ENCODE peak calls at places on chromosomes 7 and 10, in four cellular contexts. M, N, P and O are unnamed samples.

GRCh38 chr7:142463401-142463850 is 205.6 kb upstream of the PRSS58 start:
- DNase-seq in M (no peak), N (no peak), P (no peak), O (no peak)

GRCh38 chr7:156456503-156457115 is 184.0 kb upstream of the RNF32 start:
- DNase-seq in M (peak), N (no peak), P (no peak), O (no peak)

GRCh38 chr10:87734987-87735827 is 75.5 kb downstream of the PAPSS2 start:
- DNase-seq in M (peak), P (no peak), N (peak), O (peak)

GRCh38 chr7:131555565-131556054 is 818 bp downstream of the PODXL start:
- DNase-seq in M (no peak), P (no peak), N (no peak), O (no peak)

GRCh38 chr7:518630-519428 is 817 bp downstream of the PDGFA start:
- DNase-seq in N (peak), P (no peak), M (no peak), O (peak)

GRCh38 chr7:99648843-99649242 is 31.0 kb downstream of the CYP3A5 start:
- DNase-seq in P (no peak), N (no peak), M (no peak), O (no peak)

GRCh38 chr7:127819975-127820778 is 168.2 kb downstream of the SND1 start:
- DNase-seq in P (peak), M (peak), N (peak), O (no peak)

GRCh38 chr10:72124984-72125383 is 36.6 kb upstream of the SPOCK2 start:
- DNase-seq in P (no peak), M (no peak), N (no peak), O (no peak)

GRCh38 chr10:92124524-92125168 is 166.2 kb downstream of the CPEB3 start:
- DNase-seq in P (no peak), N (no peak), M (peak), O (no peak)

GRCh38 chr10:114026189-114027040 is 17.3 kb upstream of the ADRB1 start:
- DNase-seq in P (peak), M (peak), N (no peak), O (peak)

GRCh38 chr10:125102821-125103220 is 57.5 kb downstream of the CTBP2 start:
- DNase-seq in N (no peak), M (no peak), P (no peak), O (no peak)

GRCh38 chr7:43869898-43870240 is 552 bp upstream of the MRPS24 start:
- DNase-seq in M (no peak), P (no peak), N (peak), O (peak)

GRCh38 chr7:152527610-152528032 is 91.8 kb upstream of the KMT2C start:
- DNase-seq in P (no peak), N (no peak), M (no peak), O (no peak)

GRCh38 chr10:96047004-96047649 is 3.7 kb downstream of the CCNJ start:
- DNase-seq in N (no peak), M (peak), P (no peak), O (no peak)

GRCh38 chr7:96034940-96035727 is 262.8 kb downstream of the DYNC1I1 start:
- DNase-seq in P (no peak), M (no peak), N (no peak), O (no peak)

GRCh38 chr10:75617485-75618155 is 186.2 kb downstream of the LRMDA start:
- DNase-seq in N (no peak), P (no peak), M (no peak), O (no peak)

GRCh38 chr10:123309740-123310139 is 155.5 kb downstream of the BUB3 start:
- DNase-seq in M (no peak), P (no peak), N (no peak), O (no peak)

GRCh38 chr10:8079126-8079525 is 24.6 kb downstream of the GATA3 start:
- DNase-seq in P (no peak), M (no peak), N (no peak), O (no peak)

GRCh38 chr10:82211331-82211730 is 336.3 kb downstream of the NRG3 start:
- DNase-seq in N (no peak), M (no peak), P (no peak), O (no peak)

GRCh38 chr10:60426425-60426824 is 36.8 kb upstream of the ANK3 start:
- DNase-seq in M (peak), N (no peak), P (no peak), O (peak)

GRCh38 chr7:22561895-22562593 is 62.1 kb upstream of the STEAP1B start:
- DNase-seq in M (no peak), P (no peak), N (peak), O (peak)

GRCh38 chr7:127702253-127702652 is 50.3 kb downstream of the SND1 start:
- DNase-seq in M (peak), P (no peak), N (no peak), O (no peak)

GRCh38 chr10:689433-690226 is at the start of gene DIP2C:
- DNase-seq in M (peak), P (no peak), N (no peak), O (peak)
- TF ChIP-seq CHD4 in M (no peak), P (no peak), N (no peak), O (no peak)

DNA sequence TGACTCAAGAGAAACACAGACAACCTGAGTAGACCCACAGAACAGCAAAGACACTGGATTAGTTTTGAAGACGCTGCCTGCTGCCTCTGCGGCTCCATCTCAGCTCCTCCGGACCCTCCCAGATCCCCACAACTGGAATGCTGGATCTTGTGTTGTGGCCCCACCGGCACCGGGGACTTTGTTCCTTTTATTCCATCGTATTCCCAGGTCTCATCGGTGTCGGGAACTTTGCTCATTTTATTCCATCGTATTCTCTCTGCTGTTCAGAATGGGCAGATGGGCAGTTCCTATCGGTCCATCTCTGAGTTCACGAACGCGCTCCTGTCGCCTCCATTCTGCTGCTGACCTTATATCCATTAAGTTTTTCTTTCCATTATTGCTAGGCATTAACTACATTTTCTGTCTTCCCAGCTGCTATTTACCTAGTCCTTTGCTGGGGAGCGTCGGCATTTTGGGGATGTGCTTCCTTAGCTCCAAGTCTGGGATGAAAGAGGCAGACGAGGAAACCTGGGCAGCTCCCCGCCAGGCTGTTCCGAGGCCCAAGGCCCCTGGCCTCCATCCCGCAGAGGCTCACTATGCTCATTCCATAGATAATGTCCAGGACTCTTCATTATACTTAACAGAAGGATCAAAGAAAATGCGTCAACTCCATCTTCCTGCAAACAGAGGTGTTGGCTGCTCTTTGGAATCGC is 192.4 kb downstream of the MAD1L1 start:
- DNase-seq in M (no peak), P (no peak), N (no peak), O (no peak)
- TF ChIP-seq CHD4 in M (no peak), P (no peak), N (no peak), O (no peak)

GRCh38 chr10:33553951-33554571 is 219.6 kb upstream of the NRP1 start:
- DNase-seq in P (no peak), N (no peak), M (no peak), O (no peak)

GRCh38 chr10:33556103-33556502 is 221.6 kb upstream of the NRP1 start:
- DNase-seq in M (no peak), N (no peak), P (no peak), O (no peak)

GRCh38 chr10:33556581-33556980 is 222.1 kb upstream of the NRP1 start:
- DNase-seq in N (no peak), M (no peak), P (no peak), O (no peak)

GRCh38 chr10:33557313-33557712 is 222.8 kb upstream of the NRP1 start:
- DNase-seq in M (no peak), N (no peak), P (no peak), O (no peak)

DNA sequence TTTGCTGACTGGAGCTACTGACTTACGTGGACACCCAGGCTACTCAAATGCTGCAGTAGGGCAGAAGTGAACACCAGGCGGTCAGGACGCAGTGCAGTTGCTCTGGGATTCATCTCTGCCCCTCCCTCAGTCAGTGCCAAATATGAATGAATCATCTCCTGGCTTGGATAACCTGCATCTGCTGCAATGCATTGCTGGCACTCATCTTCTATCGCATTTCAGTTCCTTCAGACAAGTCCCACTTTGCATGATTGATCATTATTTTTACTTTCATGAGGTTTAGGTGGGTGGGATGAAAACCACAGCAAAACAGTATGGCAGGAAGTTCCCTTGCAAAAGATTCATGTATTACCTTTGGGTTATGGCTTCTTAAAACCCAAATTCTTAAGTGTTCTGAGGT is 224.6 kb upstream of the NRP1 start:
- DNase-seq in P (no peak), M (no peak), N (no peak), O (peak)
- TF ChIP-seq CHD4 in P (no peak), M (no peak), N (no peak), O (no peak)

GRCh38 chr7:24227068-24227467 is 56.9 kb upstream of the NPY start:
- DNase-seq in M (no peak), P (peak), N (no peak), O (no peak)

GRCh38 chr7:24229481-24230226 is 54.3 kb upstream of the NPY start:
- DNase-seq in N (no peak), P (no peak), M (no peak), O (no peak)

GRCh38 chr7:24233386-24233785 is 50.6 kb upstream of the NPY start:
- DNase-seq in P (no peak), N (no peak), M (no peak), O (no peak)

GRCh38 chr7:24227603-24228359 is 56.2 kb upstream of the NPY start:
- DNase-seq in P (peak), M (no peak), N (no peak), O (no peak)
- TF ChIP-seq CHD4 in P (no peak), M (no peak), N (no peak), O (no peak)

DNA sequence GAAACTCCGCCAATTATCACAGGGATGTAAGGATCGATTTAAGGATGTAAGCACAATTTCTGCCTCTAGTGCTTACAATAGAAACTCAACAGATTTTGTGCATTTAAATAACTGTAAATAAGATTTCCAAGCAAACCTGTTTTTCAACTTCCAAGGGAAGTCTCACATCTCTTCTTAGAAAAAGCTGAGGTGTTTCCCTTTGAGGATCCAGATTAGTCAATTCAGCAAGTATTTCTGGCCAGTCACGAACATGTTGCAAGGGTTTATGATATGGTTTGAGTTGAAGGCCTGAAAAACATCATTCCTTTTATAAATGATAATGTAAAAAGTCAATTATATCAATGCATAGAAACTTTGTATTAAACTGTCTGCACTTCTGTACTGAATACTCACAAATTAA is 23.9 kb downstream of the KRIT1 start:
- DNase-seq in N (no peak), M (no peak), P (no peak), O (no peak)
- TF ChIP-seq CHD4 in N (no peak), M (no peak), P (no peak), O (no peak)

GRCh38 chr7:98617960-98618418 is 904 bp downstream of the NPTX2 start:
- DNase-seq in N (no peak), M (no peak), P (no peak), O (no peak)

GRCh38 chr7:98619450-98620321 is 2.6 kb downstream of the NPTX2 start:
- DNase-seq in M (peak), P (no peak), N (no peak), O (no peak)

GRCh38 chr7:98618786-98619185 is 1.7 kb downstream of the NPTX2 start:
- DNase-seq in P (no peak), M (no peak), N (no peak), O (no peak)

GRCh38 chr7:98616381-98617050 is 569 bp upstream of the NPTX2 start:
- DNase-seq in M (no peak), P (no peak), N (no peak), O (no peak)

GRCh38 chr7:98617051-98617959 is at the start of gene NPTX2:
- DNase-seq in P (no peak), M (no peak), N (no peak), O (no peak)
- TF ChIP-seq CHD4 in P (no peak), M (no peak), N (no peak), O (no peak)

DNA sequence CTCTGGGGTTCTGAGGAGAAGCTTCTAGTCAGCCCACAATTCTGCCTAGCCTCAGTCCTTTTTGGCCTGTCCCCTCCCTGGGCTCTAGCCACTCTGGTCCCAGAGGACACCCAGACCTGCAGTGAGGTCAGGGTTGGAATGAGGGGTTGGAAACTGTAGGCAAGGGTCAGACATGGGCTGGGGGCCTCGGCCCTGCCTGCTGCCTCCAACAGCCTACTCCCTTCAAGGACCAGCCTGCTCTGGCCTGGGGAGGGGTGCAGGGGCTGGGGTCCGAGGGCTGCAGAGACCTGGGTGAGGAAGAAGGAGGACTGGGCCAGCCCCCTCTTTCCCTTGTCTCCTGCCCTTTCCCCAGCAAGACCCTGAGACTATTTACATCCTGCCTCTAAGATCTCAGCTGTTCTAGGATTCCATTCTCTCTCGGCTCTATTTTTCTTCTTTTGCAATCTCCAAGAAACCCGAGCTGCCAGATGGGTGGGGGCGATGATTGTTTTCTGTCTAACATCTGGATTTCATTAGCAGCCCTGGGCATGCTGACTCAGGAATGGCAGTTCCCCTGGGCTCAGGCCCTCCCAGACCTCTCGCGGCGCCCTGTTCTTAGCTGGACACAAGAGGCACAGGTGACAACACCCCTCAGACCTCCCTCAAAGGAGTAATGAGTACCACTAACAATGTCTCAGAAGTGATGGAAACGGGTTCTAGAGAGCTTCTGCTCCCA is 23.1 kb downstream of the ZCCHC24 start:
- DNase-seq in N (no peak), M (no peak), P (no peak), O (no peak)
- TF ChIP-seq CHD4 in N (no peak), M (no peak), P (no peak), O (no peak)

GRCh38 chr7:157766098-157766497 is 429.3 kb downstream of the DNAJB6 start:
- DNase-seq in P (no peak), N (no peak), M (no peak), O (no peak)

GRCh38 chr7:157763279-157764000 is 426.6 kb downstream of the DNAJB6 start:
- DNase-seq in N (no peak), M (no peak), P (no peak), O (no peak)

GRCh38 chr7:157762824-157763223 is 426.0 kb downstream of the DNAJB6 start:
- DNase-seq in P (no peak), M (no peak), N (no peak), O (no peak)

GRCh38 chr7:157764193-157764592 is 427.4 kb downstream of the DNAJB6 start:
- DNase-seq in P (no peak), M (no peak), N (no peak), O (no peak)

DNA sequence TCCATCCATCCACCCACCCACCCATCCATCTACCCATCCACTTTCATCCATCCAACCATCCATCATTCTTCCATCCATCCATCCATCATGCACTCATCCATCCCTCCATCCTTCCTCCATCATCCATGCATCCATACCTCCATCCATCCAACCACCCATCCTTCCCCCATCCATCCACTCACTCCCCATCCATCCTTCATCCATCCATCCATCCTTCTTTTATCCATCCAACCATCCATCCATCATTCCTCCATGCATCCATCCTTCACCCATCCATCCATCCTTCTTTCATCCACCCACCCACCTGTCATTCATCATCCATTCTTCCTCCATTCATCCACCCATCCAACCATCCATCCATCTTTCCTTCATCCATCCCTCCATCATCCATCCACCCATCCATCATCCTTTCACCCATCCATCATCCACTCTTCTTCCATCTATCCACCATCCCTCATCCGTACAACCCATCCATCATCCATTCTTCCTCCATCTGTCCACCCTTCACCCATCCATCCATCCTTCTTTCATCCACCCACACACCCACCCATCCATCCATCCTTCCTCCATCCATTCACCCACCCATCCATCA is 428.2 kb downstream of the DNAJB6 start:
- DNase-seq in M (no peak), N (no peak), P (no peak), O (no peak)
- TF ChIP-seq CHD4 in M (no peak), N (no peak), P (no peak), O (no peak)